ENCODE peak calls at places on chromosome 21, in four cellular contexts. I, B, F and W are unnamed samples.

GRCh38 chr21:29078884-29079765 is 5.7 kb upstream of the CCT8 start:
- DNase-seq in I (no peak), B (no peak), F (no peak), W (no peak)

GRCh38 chr21:27060190-27060589 is 93.3 kb upstream of the ADAMTS5 start:
- DNase-seq in I (no peak), B (no peak), F (no peak), W (no peak)

GRCh38 chr21:36860736-36861594 is 105.5 kb downstream of the HLCS start:
- DNase-seq in I (no peak), B (peak), F (no peak), W (no peak)

GRCh38 chr21:15063081-15063820 is 1.5 kb downstream of the NRIP1 start:
- DNase-seq in I (no peak), B (no peak), F (no peak), W (no peak)

GRCh38 chr21:32994305-32994704 is 31.4 kb upstream of the OLIG2 start:
- DNase-seq in I (peak), B (no peak), F (no peak), W (no peak)

GRCh38 chr21:32119389-32119788 is 159.5 kb downstream of the MIS18A start:
- DNase-seq in I (no peak), B (no peak), F (no peak), W (no peak)

GRCh38 chr21:36075171-36075570 is 5.3 kb downstream of the CBR1 start:
- DNase-seq in I (no peak), B (no peak), F (no peak), W (no peak)

GRCh38 chr21:39927304-39927886 is 60.2 kb downstream of the PCP4 start:
- DNase-seq in I (no peak), B (no peak), F (no peak), W (no peak)

GRCh38 chr21:33028759-33029511 is 3.2 kb downstream of the OLIG2 start:
- DNase-seq in I (no peak), B (no peak), F (no peak), W (no peak)

GRCh38 chr21:37193006-37193405 is 74.1 kb downstream of the VPS26C start:
- DNase-seq in I (no peak), B (no peak), F (no peak), W (peak)

GRCh38 chr21:43188712-43189151 is 19.9 kb downstream of the CRYAA start:
- DNase-seq in I (no peak), B (no peak), F (no peak), W (no peak)

GRCh38 chr21:24045775-24046215 is 1561.5 kb downstream of the MRPL39 start:
- DNase-seq in I (peak), B (peak), F (peak), W (peak)

GRCh38 chr21:31559368-31560119 is 99.9 kb upstream of the SOD1 start:
- DNase-seq in I (peak), B (peak), F (peak), W (peak)

GRCh38 chr21:25845729-25846256 is 111.0 kb downstream of the GABPA start:
- DNase-seq in I (no peak), B (no peak), F (no peak), W (no peak)

GRCh38 chr21:15754640-15755039 is 24.9 kb downstream of the USP25 start:
- DNase-seq in I (no peak), B (peak), F (no peak), W (no peak)